ENCODE peak calls at places on chromosomes 4 and X, in six cellular contexts. U, B, H, P, T and I are unnamed samples.

GRCh38 chr4:25320374-25321172 is 8.0 kb downstream of the ZCCHC4 start:
- DNase-seq in U (no peak), T (no peak), H (peak; percentile 92), P (no peak), B (peak; percentile 17), I (no peak)

GRCh38 chr4:26290276-26290675 is 30.5 kb upstream of the RBPJ start:
- DNase-seq in U (no peak), P (no peak), B (no peak), H (no peak), T (no peak), I (no peak)

GRCh38 chr4:826508-827208 is 729 bp upstream of the CPLX1 start:
- DNase-seq in P (no peak), U (peak; percentile 66), T (no peak), B (no peak), H (no peak), I (peak; percentile 58)

GRCh38 chr4:3401436-3402171 is 40.2 kb upstream of the HGFAC start:
- DNase-seq in B (no peak), P (no peak), U (no peak), H (no peak), T (no peak), I (peak; percentile 36)

GRCh38 chrX:141278306-141278705 is 36.0 kb upstream of the SPANXC start:
- DNase-seq in H (peak; percentile 6), P (peak; percentile 29), B (peak; percentile 22), T (no peak), U (peak; percentile 4), I (no peak)

GRCh38 chrX:130299279-130300009 is 30.7 kb upstream of the ZNF280C start:
- DNase-seq in U (no peak), T (no peak), B (no peak), H (no peak), P (no peak), I (no peak)

GRCh38 chrX:110614596-110614995 is 181.0 kb downstream of the CHRDL1 start:
- DNase-seq in H (no peak), U (no peak), B (no peak), P (no peak), T (no peak), I (no peak)

GRCh38 chr4:140004580-140005314 is 149.2 kb downstream of the MAML3 start:
- DNase-seq in P (peak; percentile 74), B (no peak), U (no peak), H (peak; percentile 51), T (peak; percentile 55), I (peak; percentile 79)

GRCh38 chr4:146224331-146224966 is 10.1 kb downstream of the REELD1 start:
- DNase-seq in H (peak; percentile 26), B (no peak), P (no peak), U (no peak), T (no peak), I (no peak)

GRCh38 chr4:180356766-180357165 is 1886.4 kb upstream of the TENM3 start:
- DNase-seq in P (no peak), B (no peak), T (no peak), U (no peak), H (no peak), I (no peak)

GRCh38 chrX:142688256-142688655 is 337.5 kb upstream of the SPANXN4 start:
- DNase-seq in B (no peak), H (no peak), P (no peak), U (no peak), T (no peak), I (no peak)

GRCh38 chr4:111838406-111838930 is 306.8 kb upstream of the FAM241A start:
- DNase-seq in H (no peak), B (no peak), T (no peak), P (no peak), U (no peak), I (no peak)

GRCh38 chr4:87097075-87097474 is 123.3 kb downstream of the KLHL8 start:
- DNase-seq in B (no peak), U (peak; percentile 52), T (no peak), P (no peak), H (no peak), I (no peak)

GRCh38 chr4:1015746-1016145 is 4.3 kb downstream of the FGFRL1 start:
- DNase-seq in H (no peak), P (no peak), U (no peak), T (no peak), B (no peak), I (no peak)

GRCh38 chr4:40750461-40751258 is 905 bp downstream of the NSUN7 start:
- DNase-seq in U (no peak), P (peak; percentile 3), T (no peak), H (no peak), B (no peak), I (no peak)

GRCh38 chr4:53861856-53862610 is 202.4 kb downstream of the CHIC2 start:
- DNase-seq in U (no peak), B (peak; percentile 40), H (peak; percentile 96), T (peak; percentile 71), P (no peak), I (peak; percentile 85)

GRCh38 chr4:56684320-56684719 is 3.2 kb upstream of the HOPX start:
- DNase-seq in U (no peak), T (no peak), P (peak; percentile 68), B (no peak), H (peak; percentile 37), I (no peak)

GRCh38 chr4:174099712-174100111 is 183.8 kb downstream of the FBXO8 start:
- DNase-seq in B (no peak), H (no peak), T (no peak), U (no peak), P (no peak), I (no peak)

GRCh38 chrX:152674135-152674534 is 24.5 kb upstream of the MAGEA3 start:
- DNase-seq in P (no peak), H (no peak), U (no peak), T (no peak), B (no peak), I (no peak)

GRCh38 chr4:11700751-11701226 is 272.1 kb upstream of the HS3ST1 start:
- DNase-seq in B (no peak), P (no peak), U (no peak), H (peak; percentile 74), T (no peak), I (no peak)

GRCh38 chrX:2689773-2690666 is 1.1 kb upstream of the CD99 start:
- DNase-seq in P (no peak), B (no peak), U (no peak), H (no peak), T (no peak), I (no peak)

GRCh38 chr4:87932718-87933136 is 42.8 kb upstream of the SPP1 start:
- DNase-seq in H (no peak), U (no peak), P (no peak), T (no peak), B (no peak), I (no peak)

GRCh38 chrX:102858826-102859627 is 78.0 kb upstream of the RAB40AL start:
- DNase-seq in P (no peak), U (no peak), B (no peak), T (no peak), H (no peak), I (no peak)

GRCh38 chrX:124507276-124507675 is 160.9 kb downstream of the SH2D1A start:
- DNase-seq in U (no peak), T (no peak), B (no peak), H (no peak), P (no peak), I (no peak)

GRCh38 chr4:117545042-117545441 is 459.7 kb upstream of the TRAM1L1 start:
- DNase-seq in B (no peak), T (no peak), U (no peak), P (no peak), H (no peak), I (no peak)

GRCh38 chr4:113826431-113826830 is 64.9 kb upstream of the CAMK2D start:
- DNase-seq in B (no peak), T (no peak), H (no peak), P (no peak), U (no peak), I (no peak)

GRCh38 chrX:138945219-138945618 is 233.7 kb upstream of the FGF13 start:
- DNase-seq in H (no peak), U (peak; percentile 9), T (no peak), B (no peak), P (no peak), I (no peak)

GRCh38 chrX:10166731-10167149 is 10.0 kb downstream of the CLCN4 start:
- DNase-seq in P (no peak), U (no peak), H (no peak), T (no peak), B (no peak), I (no peak)

GRCh38 chrX:103918584-103919335 is 43.7 kb upstream of the TMSB15B start:
- DNase-seq in H (peak; percentile 59), B (peak; percentile 75), T (peak; percentile 54), U (no peak), P (peak; percentile 76), I (peak; percentile 85)

GRCh38 chr4:114384629-114385028 is 214.0 kb upstream of the UGT8 start:
- DNase-seq in H (peak; percentile 77), P (peak; percentile 62), U (no peak), B (peak; percentile 44), T (no peak), I (no peak)

GRCh38 chr4:146514651-146515379 is 6.9 kb downstream of the SLC10A7 start:
- DNase-seq in B (no peak), U (no peak), P (no peak), H (no peak), T (no peak), I (no peak)

GRCh38 chrX:136572030-136572429 is 40.0 kb downstream of the VGLL1 start:
- DNase-seq in U (no peak), T (no peak), B (no peak), H (no peak), P (no peak), I (no peak)
- TF ChIP-seq CTCF in U (no peak), T (no peak), B (no peak), H (no peak), P (no peak), I (no peak)

DNA sequence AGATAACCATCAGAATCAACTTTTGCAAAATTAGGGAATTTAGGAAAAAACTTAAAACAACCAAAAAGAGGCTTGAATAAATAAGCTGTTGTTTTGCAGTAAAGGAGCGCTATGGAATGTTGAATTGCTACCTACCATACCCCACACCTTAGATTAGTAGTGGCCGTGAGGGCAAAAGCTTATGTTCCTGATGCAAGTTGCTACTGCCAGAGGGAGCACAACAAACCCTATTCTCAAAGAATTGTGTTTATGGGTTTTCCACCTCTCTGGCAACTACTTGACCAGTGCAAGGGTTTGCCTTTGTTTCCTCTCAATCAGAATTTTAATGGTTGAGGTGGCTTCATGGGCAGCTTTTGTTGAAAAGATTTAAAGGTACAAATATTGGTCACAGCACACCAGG is 268.1 kb downstream of the LAS1L start:
- DNase-seq in P (no peak), B (no peak), U (no peak), T (no peak), H (no peak), I (no peak)
- TF ChIP-seq POLR2A in P (no peak), B (no peak), U (no peak), T (no peak), H (no peak), I (no peak)

GRCh38 chr4:116020141-116020722 is 906.8 kb upstream of the NDST4 start:
- DNase-seq in U (no peak), B (peak; percentile 11), H (no peak), P (no peak), T (no peak), I (no peak)
- H3K9me3 ChIP-seq in U (no peaks in the 10 kb centered on the region), B (peaks cover 11% of the 10 kb centered on the region), H (peaks cover 29% of the 10 kb centered on the region), P (peaks cover 6% of the 10 kb centered on the region), T (no peaks in the 10 kb centered on the region), I (peaks cover 14% of the 10 kb centered on the region)

DNA sequence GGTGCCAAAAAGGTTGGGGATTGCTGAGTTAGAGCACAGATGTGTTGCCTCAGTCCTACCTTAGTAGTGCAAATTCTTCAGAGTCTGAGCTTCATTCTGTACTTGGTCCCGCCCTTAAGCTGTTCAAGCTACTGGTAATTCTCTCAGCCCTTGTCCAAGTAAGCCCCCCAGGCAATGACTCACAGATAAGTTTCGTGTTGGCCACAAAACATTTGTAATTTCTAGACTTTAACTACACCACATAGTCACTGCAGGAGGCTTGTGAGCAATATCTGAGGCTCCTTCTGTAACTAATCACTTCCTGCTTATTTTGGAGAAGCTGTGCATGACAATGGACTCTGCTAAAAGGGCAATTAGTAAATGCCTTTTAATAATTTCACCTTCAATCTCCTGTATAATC is 1420.5 kb downstream of the PCDH7 start:
- DNase-seq in U (no peak), B (peak; percentile 10), P (peak; percentile 93), T (no peak), H (peak; percentile 47), I (no peak)
- TF ChIP-seq CTCF in U (no peak), B (no peak), P (no peak), T (no peak), H (no peak), I (no peak)